ENCODE peak calls at places on chromosome 3, in ten cellular contexts. L is LNCaP clone FGC, F is A549, Y is pancreas, A is psoas muscle, W is astrocyte of the spinal cord, P is BJ, O is GM12864, G is glutamatergic neuron, U is GM13976. X is an unnamed sample.

GRCh38 chr3:13645791-13646637 is 97.1 kb downstream of the FBLN2 start:
- DNase-seq in L (no peak), F (no peak), Y (no peak), A (no peak), W (no peak), P (no peak), O (no peak), G (no peak), U (no peak), X (no peak)

GRCh38 chr3:101383156-101383575 is 62.8 kb upstream of the IMPG2 start:
- DNase-seq in L (no peak), F (no peak), Y (no peak), A (no peak), W (no peak), P (peak), O (no peak), G (peak), U (no peak), X (no peak)

GRCh38 chr3:30724863-30725262 is 118.5 kb downstream of the TGFBR2 start:
- DNase-seq in L (no peak), F (no peak), Y (no peak), A (no peak), W (no peak), P (no peak), O (no peak), G (no peak), U (no peak), X (no peak)

GRCh38 chr3:99969133-99969532 is 145.2 kb downstream of the FILIP1L start:
- DNase-seq in L (no peak), F (no peak), Y (no peak), A (no peak), W (no peak), P (no peak), O (no peak), G (no peak), U (no peak), X (no peak)

GRCh38 chr3:140103166-140103565 is 168.2 kb downstream of the CLSTN2 start:
- DNase-seq in L (no peak), F (no peak), Y (no peak), A (no peak), W (no peak), P (no peak), O (no peak), G (no peak), U (no peak), X (no peak)

GRCh38 chr3:40961104-40961857 is 238.0 kb upstream of the CTNNB1 start:
- DNase-seq in L (no peak), F (no peak), Y (no peak), A (no peak), W (no peak), P (no peak), O (no peak), G (no peak), U (peak), X (no peak)

GRCh38 chr3:45041666-45042065 is 15.6 kb downstream of the CLEC3B start:
- DNase-seq in L (no peak), F (no peak), Y (no peak), A (no peak), W (no peak), P (no peak), O (no peak), G (no peak), U (no peak), X (no peak)

GRCh38 chr3:48305396-48305795 is 28.1 kb downstream of the SPINK8 start:
- DNase-seq in L (no peak), F (no peak), Y (no peak), A (no peak), W (no peak), P (no peak), O (no peak), G (no peak), U (no peak), X (no peak)

GRCh38 chr3:4883011-4883410 is 96.2 kb upstream of the BHLHE40 start:
- DNase-seq in L (no peak), F (no peak), Y (no peak), A (no peak), W (no peak), P (no peak), O (no peak), G (no peak), U (no peak), X (no peak)

GRCh38 chr3:27281671-27282150 is 87.5 kb downstream of the NEK10 start:
- DNase-seq in L (peak), F (no peak), Y (no peak), A (no peak), W (no peak), P (no peak), O (no peak), G (no peak), U (no peak), X (no peak)

GRCh38 chr3:115922681-115923347 is 299.5 kb downstream of the GAP43 start:
- DNase-seq in L (peak), F (peak), Y (no peak), A (no peak), W (peak), P (no peak), O (no peak), G (peak), U (no peak), X (no peak)

GRCh38 chr3:82715091-82715856 is 953.8 kb upstream of the GBE1 start:
- DNase-seq in L (no peak), F (no peak), Y (peak), A (no peak), W (no peak), P (no peak), O (no peak), G (no peak), U (no peak), X (no peak)

GRCh38 chr3:78659386-78659987 is 1108.3 kb downstream of the ROBO1 start:
- DNase-seq in L (no peak), F (peak), Y (no peak), A (no peak), W (peak), P (no peak), O (peak), G (no peak), U (peak), X (no peak)

GRCh38 chr3:178947738-178948137 is 123.9 kb downstream of the ZMAT3 start:
- DNase-seq in L (no peak), F (no peak), Y (no peak), A (no peak), W (peak), P (no peak), O (no peak), G (no peak), U (no peak), X (no peak)
- TF ChIP-seq CTCF in L (peak), F (no peak), Y (no peak), A (no peak), W (peak), P (no peak), O (no peak), G (no peak), U (no peak), X (no peak)

DNA sequence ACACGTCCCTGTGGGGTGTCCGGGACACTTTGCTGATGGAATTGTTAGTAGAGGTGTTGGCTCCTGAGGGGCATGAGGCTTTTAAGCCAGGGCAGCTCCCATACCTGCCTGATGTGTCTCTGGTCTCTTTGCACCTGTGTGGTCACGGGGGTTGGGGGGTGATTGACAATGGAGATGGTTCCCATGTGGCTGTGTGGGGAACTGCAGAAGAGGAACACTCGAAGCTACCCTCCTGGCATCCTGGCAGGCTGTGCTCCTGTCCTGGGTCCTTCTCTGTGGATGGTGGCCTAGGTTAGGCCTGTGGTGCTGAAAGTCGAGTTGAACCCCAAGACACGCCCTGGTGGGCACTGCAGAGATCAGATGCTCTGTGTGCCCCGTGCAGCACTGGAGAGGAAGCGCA is 73.4 kb downstream of the HMCES start:
- DNase-seq in L (no peak), F (no peak), Y (no peak), A (no peak), W (no peak), P (no peak), O (no peak), G (no peak), U (no peak), X (no peak)
- TF ChIP-seq CTCF in L (no peak), F (no peak), Y (no peak), A (no peak), W (no peak), P (no peak), O (peak), G (peak), U (no peak), X (no peak)

GRCh38 chr3:21893250-21893649 is 142.2 kb upstream of the ZNF385D start:
- DNase-seq in L (no peak), F (no peak), Y (no peak), A (no peak), W (peak), P (peak), O (no peak), G (no peak), U (no peak), X (no peak)

GRCh38 chr3:21892104-21892503 is 141.1 kb upstream of the ZNF385D start:
- DNase-seq in L (no peak), F (no peak), Y (no peak), A (no peak), W (no peak), P (no peak), O (no peak), G (no peak), U (no peak), X (no peak)

GRCh38 chr3:21889166-21889565 is 138.2 kb upstream of the ZNF385D start:
- DNase-seq in L (no peak), F (no peak), Y (no peak), A (no peak), W (no peak), P (no peak), O (no peak), G (peak), U (no peak), X (no peak)

GRCh38 chr3:21888656-21889055 is 137.6 kb upstream of the ZNF385D start:
- DNase-seq in L (no peak), F (no peak), Y (no peak), A (no peak), W (no peak), P (no peak), O (no peak), G (no peak), U (no peak), X (no peak)

GRCh38 chr3:21894459-21895083 is 143.6 kb upstream of the ZNF385D start:
- DNase-seq in L (no peak), F (peak), Y (no peak), A (no peak), W (peak), P (no peak), O (no peak), G (no peak), U (no peak), X (no peak)
- TF ChIP-seq CTCF in L (peak), F (peak), Y (no peak), A (peak), W (peak), P (peak), O (peak), G (peak), U (no peak), X (peak)

GRCh38 chr3:136546718-136547117 is 205.5 kb downstream of the STAG1 start:
- DNase-seq in L (no peak), F (peak), Y (no peak), A (no peak), W (peak), P (no peak), O (no peak), G (no peak), U (no peak), X (no peak)
- TF ChIP-seq CTCF in L (peak), F (no peak), Y (no peak), A (peak), W (peak), P (no peak), O (peak), G (peak), U (no peak), X (no peak)

GRCh38 chr3:53806182-53807116 is 39.8 kb downstream of the CHDH start:
- DNase-seq in L (no peak), F (peak), Y (peak), A (no peak), W (peak), P (peak), O (no peak), G (peak), U (no peak), X (no peak)
- TF ChIP-seq CTCF in L (no peak), F (no peak), Y (no peak), A (no peak), W (no peak), P (no peak), O (no peak), G (no peak), U (no peak), X (no peak)

DNA sequence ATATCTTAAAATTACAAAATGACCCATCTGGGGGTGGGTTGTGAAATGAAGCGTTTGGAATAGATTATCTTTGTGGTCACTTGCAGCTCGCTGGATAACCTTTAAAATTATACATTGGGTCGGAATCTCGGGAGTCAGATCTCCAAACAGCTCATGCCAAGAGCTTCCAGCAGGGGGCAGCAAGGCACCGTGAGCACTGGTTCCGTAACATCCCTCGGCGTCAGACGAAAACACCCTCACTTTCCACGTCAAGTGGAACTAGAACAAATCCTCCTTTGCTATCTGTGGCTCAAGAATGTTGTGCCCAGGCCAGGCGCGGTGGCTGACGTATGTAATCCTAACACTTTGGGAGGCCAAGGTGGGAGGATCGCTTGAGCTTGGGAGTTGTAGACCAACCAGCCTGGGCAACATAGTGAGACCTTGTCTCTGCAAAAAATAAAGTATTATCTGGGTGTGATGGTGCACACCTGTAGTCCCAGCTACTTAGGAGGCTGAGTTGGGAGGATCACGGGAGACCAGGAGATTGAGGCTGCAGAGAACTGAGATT is 31.1 kb downstream of the UMPS start:
- DNase-seq in L (peak), F (peak), Y (peak), A (peak), W (peak), P (peak), O (peak), G (peak), U (peak), X (peak)
- TF ChIP-seq CTCF in L (peak), F (peak), Y (peak), A (peak), W (peak), P (peak), O (peak), G (peak), U (peak), X (peak)

DNA sequence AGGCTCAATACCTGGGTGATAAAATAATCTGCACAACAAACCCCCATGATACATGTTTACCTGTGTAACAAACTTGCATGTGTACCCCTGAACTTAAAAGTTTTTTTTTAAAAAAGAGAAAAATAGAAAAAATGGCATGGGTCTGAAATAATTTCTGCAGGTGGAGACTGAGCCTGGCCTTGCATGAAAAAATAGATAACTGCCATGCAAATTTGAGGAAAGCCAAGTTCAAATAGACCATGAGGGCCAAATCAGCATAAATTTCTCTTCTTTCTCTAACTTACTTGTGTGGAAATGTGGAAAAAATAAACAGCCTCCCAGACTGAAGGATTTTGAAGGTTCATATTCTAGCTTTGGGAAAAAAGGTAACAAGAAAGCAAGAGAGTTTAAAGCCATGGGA is 744 bp upstream of the ACKR4 start:
- DNase-seq in L (no peak), F (no peak), Y (no peak), A (no peak), W (no peak), P (no peak), O (no peak), G (no peak), U (no peak), X (no peak)
- TF ChIP-seq CTCF in L (no peak), F (no peak), Y (no peak), A (no peak), W (no peak), P (no peak), O (no peak), G (no peak), U (no peak), X (no peak)

GRCh38 chr3:151660890-151661289 is 72.8 kb upstream of the AADACL2 start:
- DNase-seq in L (no peak), F (no peak), Y (no peak), A (no peak), W (peak), P (no peak), O (no peak), G (no peak), U (no peak), X (no peak)
- TF ChIP-seq CTCF in L (no peak), F (peak), Y (no peak), A (peak), W (no peak), P (no peak), O (no peak), G (no peak), U (no peak), X (no peak)

GRCh38 chr3:136861890-136862610 is at the start of gene NCK1:
- DNase-seq in L (peak), F (peak), Y (peak), A (peak), W (peak), P (peak), O (peak), G (peak), U (peak), X (peak)
- TF ChIP-seq CTCF in L (no peak), F (no peak), Y (no peak), A (peak), W (peak), P (peak), O (peak), G (no peak), U (peak), X (no peak)

X was measured in lung.